ENCODE peak calls at places on chromosome 10, in seven cellular contexts. S is IMR-90, H is H9, L is neuronal stem cell, D is trophoblast cell, Y is mesenchymal stem cell, R is H1. U is an unnamed sample.

GRCh38 chr10:26970667-26971066 is 109.9 kb upstream of the ABI1 start:
- DNase-seq in Y (no peak), R (no peak), S (no peak), H (no peak), D (no peak), L (no peak), U (no peak)

GRCh38 chr10:61822096-61822495 is 79.4 kb upstream of the ARID5B start:
- DNase-seq in H (no peak), S (no peak), R (no peak), D (no peak), Y (no peak), L (no peak), U (no peak)

GRCh38 chr10:93554760-93555432 is 11.6 kb upstream of the FFAR4 start:
- DNase-seq in S (peak), H (peak), L (peak), Y (peak), R (peak), D (peak), U (peak)

GRCh38 chr10:96244354-96244753 is 27.0 kb downstream of the BLNK start:
- DNase-seq in Y (no peak), D (no peak), H (no peak), R (no peak), L (no peak), S (no peak), U (no peak)

GRCh38 chr10:18378766-18379165 is 238.5 kb downstream of the CACNB2 start:
- DNase-seq in Y (no peak), H (no peak), D (no peak), R (no peak), S (no peak), L (no peak), U (no peak)

GRCh38 chr10:123808286-123808685 is 83.3 kb downstream of the CPXM2 start:
- DNase-seq in R (no peak), L (no peak), H (no peak), S (no peak), Y (no peak), D (no peak), U (no peak)

GRCh38 chr10:89702121-89702480 is 711 bp downstream of the KIF20B start:
- DNase-seq in S (peak), H (no peak), R (no peak), L (no peak), D (no peak), Y (peak), U (no peak)

GRCh38 chr10:73854310-73854709 is 20.0 kb downstream of the CAMK2G start:
- DNase-seq in L (no peak), H (no peak), R (no peak), Y (no peak), S (no peak), D (no peak), U (no peak)

GRCh38 chr10:94216201-94216600 is 146.5 kb downstream of the NOC3L start:
- DNase-seq in L (no peak), S (no peak), R (no peak), D (no peak), H (no peak), Y (no peak), U (no peak)

GRCh38 chr10:1363466-1364121 is 307.4 kb downstream of the WDR37 start:
- DNase-seq in S (no peak), R (no peak), Y (no peak), D (no peak), H (no peak), L (no peak), U (no peak)

GRCh38 chr10:86248062-86248461 is 118.5 kb downstream of the GRID1 start:
- DNase-seq in Y (no peak), L (no peak), D (no peak), H (no peak), S (no peak), R (no peak), U (no peak)

GRCh38 chr10:87844837-87845623 is 18.3 kb downstream of the KLLN start:
- DNase-seq in R (no peak), Y (peak), S (peak), H (no peak), D (peak), L (no peak), U (no peak)

GRCh38 chr10:124732931-124733536 is 11.1 kb downstream of the FAM53B start:
- DNase-seq in D (peak), L (no peak), H (peak), R (no peak), S (peak), Y (peak), U (no peak)

GRCh38 chr10:46323176-46323575 is 36.4 kb downstream of the ANTXRL start:
- DNase-seq in Y (no peak), S (no peak), D (no peak), L (no peak), R (no peak), H (no peak), U (no peak)

GRCh38 chr10:77547651-77548050 is 90.0 kb downstream of the KCNMA1 start:
- DNase-seq in S (no peak), R (no peak), D (no peak), H (no peak), Y (no peak), L (no peak), U (no peak)

GRCh38 chr10:2508971-2509605 is 558.3 kb upstream of the PFKP start:
- DNase-seq in R (no peak), S (peak), H (no peak), D (no peak), L (no peak), Y (peak), U (no peak)

GRCh38 chr10:79162861-79163662 is 94.3 kb downstream of the ZMIZ1 start:
- DNase-seq in R (no peak), D (no peak), S (peak), Y (no peak), H (no peak), L (no peak), U (no peak)

GRCh38 chr10:124265776-124266467 is 152.8 kb downstream of the OAT start:
- DNase-seq in S (no peak), R (no peak), D (no peak), L (no peak), H (no peak), Y (no peak), U (no peak)

GRCh38 chr10:80273523-80274170 is 15.8 kb downstream of the MAT1A start:
- DNase-seq in S (no peak), D (no peak), R (no peak), L (no peak), H (no peak), Y (no peak), U (no peak)

GRCh38 chr10:25059990-25060389 is 43.6 kb downstream of the THNSL1 start:
- DNase-seq in H (no peak), R (no peak), Y (peak), L (no peak), D (peak), S (peak), U (peak)

DNA sequence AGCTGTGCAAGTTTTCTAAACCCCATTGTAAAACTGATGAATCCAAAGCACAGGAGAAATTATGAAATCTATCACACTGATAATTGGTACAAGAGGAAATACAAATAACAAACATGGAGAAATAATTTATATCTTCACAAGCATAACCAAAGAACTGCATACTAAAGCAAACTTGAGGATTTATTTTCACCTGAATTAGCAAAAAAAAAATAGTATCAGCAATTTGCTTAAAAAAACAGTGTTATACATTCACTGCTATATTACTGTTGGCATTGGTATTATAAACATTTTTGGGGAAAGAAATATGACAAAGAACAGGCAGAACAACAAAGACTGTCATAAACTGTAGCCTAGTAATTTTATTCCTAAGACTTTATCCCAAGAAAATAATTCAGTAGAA is 230.8 kb upstream of the NRP1 start:
- DNase-seq in D (no peak), Y (no peak), H (no peak), L (no peak), S (no peak), R (no peak), U (no peak)
- H2BK120ac ChIP-seq in D (no peak), Y (no peak), H (no peak), L (no peak), S (no peak), R (no peak), U (no peak)

GRCh38 chr10:122657255-122657654 is 42.4 kb downstream of the C10orf120 start:
- DNase-seq in H (no peak), D (no peak), S (no peak), R (no peak), L (no peak), Y (no peak), U (no peak)
- H2BK120ac ChIP-seq in H (no peak), D (no peak), S (no peak), R (no peak), L (no peak), Y (no peak), U (no peak)

GRCh38 chr10:3651969-3652653 is 132.9 kb downstream of the KLF6 start:
- DNase-seq in H (no peak), D (peak), L (no peak), S (no peak), Y (no peak), R (no peak), U (no peak)
- H2BK120ac ChIP-seq in H (no peak), D (no peak), L (no peak), S (no peak), Y (no peak), R (no peak), U (no peak)

GRCh38 chr10:44439436-44439835 is 54.5 kb upstream of the CXCL12 start:
- DNase-seq in H (no peak), D (no peak), S (no peak), L (no peak), Y (no peak), R (no peak), U (no peak)

GRCh38 chr10:44436240-44436639 is 51.3 kb upstream of the CXCL12 start:
- DNase-seq in S (no peak), D (no peak), H (no peak), Y (no peak), L (no peak), R (no peak), U (no peak)

GRCh38 chr10:44439845-44440244 is 54.9 kb upstream of the CXCL12 start:
- DNase-seq in D (no peak), H (no peak), S (no peak), Y (no peak), R (no peak), L (no peak), U (peak)

GRCh38 chr10:44435196-44435595 is 50.3 kb upstream of the CXCL12 start:
- DNase-seq in D (no peak), S (no peak), L (no peak), Y (no peak), H (no peak), R (no peak), U (no peak)

GRCh38 chr10:44437837-44438752 is 53.2 kb upstream of the CXCL12 start:
- DNase-seq in L (no peak), H (no peak), D (no peak), R (no peak), S (no peak), Y (no peak), U (no peak)
- H2BK120ac ChIP-seq in L (no peak), H (no peak), D (no peak), R (no peak), S (no peak), Y (no peak), U (no peak)

DNA sequence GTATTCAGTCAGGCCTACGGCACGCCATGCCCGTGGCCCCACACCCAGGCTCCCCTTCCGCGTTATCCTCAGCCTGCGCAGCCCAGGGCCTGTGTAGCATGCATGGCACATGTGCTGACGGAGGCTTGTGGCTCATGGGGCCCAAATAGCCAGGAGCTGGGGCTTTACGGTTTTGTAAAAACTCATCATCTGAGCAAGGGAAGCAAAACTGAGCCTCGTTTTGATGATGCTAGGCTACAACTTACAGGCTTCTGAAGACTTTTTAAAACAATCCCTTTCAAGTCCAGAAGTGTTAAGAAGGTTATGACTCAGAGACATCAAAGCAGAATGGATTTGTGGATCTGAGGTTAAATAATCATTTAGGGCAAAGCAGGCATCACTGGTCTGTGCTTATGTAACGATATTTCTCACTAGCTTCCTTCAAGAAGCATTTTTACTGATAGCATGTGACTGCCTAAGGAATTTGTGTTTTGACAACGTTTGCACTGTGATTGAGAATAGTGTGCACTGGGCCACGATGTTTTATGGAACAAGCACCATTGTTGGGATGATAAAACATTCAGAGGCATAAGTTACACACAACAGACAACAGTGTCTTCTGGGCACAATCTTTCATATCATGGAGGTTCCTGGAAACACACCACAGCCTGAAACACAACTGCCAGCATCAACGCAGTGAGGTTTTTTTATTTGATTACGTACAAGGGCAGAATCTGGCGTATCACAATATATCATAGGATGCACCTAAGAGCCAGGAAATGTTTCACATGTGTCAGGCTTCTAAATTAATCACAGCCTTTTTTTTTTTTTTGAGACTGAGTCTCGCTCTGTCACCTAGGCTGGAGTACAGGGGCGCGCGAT is 274.3 kb downstream of the CCDC3 start:
- DNase-seq in R (no peak), D (no peak), L (no peak), H (no peak), Y (peak), S (no peak), U (no peak)
- H2BK120ac ChIP-seq in R (no peak), D (no peak), L (no peak), H (no peak), Y (no peak), S (no peak), U (no peak)

GRCh38 chr10:104642311-104643022 is 1.4 kb downstream of the SORCS3 start:
- DNase-seq in Y (no peak), L (peak), H (peak), D (no peak), R (peak), S (no peak), U (peak)

GRCh38 chr10:104643023-104643663 is 2.1 kb downstream of the SORCS3 start:
- DNase-seq in R (no peak), S (no peak), L (no peak), H (no peak), Y (no peak), D (no peak), U (no peak)

GRCh38 chr10:104650072-104650471 is 9.0 kb downstream of the SORCS3 start:
- DNase-seq in S (no peak), D (no peak), R (no peak), Y (no peak), L (no peak), H (no peak), U (peak)

DNA sequence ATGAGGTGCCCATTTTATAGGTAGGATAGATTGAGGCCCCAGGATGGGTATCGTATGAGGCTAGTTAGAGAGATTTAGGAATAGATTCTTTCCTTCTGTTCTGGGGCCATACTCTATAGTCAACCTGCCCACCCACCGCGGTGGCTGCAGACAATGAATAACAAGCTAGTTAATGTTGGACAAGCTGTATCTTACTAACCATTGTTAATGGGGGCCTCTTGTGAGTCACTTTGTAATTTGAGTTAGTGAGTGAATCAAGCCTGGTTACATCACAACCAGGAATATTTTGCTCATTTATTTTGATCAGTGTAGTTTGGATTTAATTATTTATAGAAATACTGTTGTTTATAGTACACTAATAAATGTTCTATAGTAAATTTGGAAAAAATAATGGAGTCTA is 7.3 kb downstream of the SORCS3 start:
- DNase-seq in L (no peak), R (no peak), H (no peak), D (no peak), Y (no peak), S (no peak), U (no peak)
- H2BK120ac ChIP-seq in L (no peak), R (no peak), H (no peak), D (no peak), Y (no peak), S (no peak), U (no peak)

GRCh38 chr10:16242446-16242845 is 194.4 kb upstream of the PTER start:
- DNase-seq in L (no peak), S (no peak), R (no peak), Y (no peak), H (no peak), D (no peak), U (no peak)
- H2BK120ac ChIP-seq in L (no peak), S (no peak), R (peak), Y (no peak), H (no peak), D (no peak), U (no peak)